ENCODE peak calls at places on chromosomes 3 and 15, in eight cellular contexts. P is IMR-90; G is fibroblast of mammary gland; E is HepG2; A is tibial artery; H is heart left ventricle; Z is CD4-positive, alpha-beta T cell; L is BE2C. V is an unnamed sample.

GRCh38 chr3:20052851-20053250 is 12.6 kb downstream of the KAT2B start:
- DNase-seq in P (no peak), G (no peak), E (no peak), A (no peak), H (no peak), Z (no peak), L (no peak), V (no peak)

GRCh38 chr15:42270551-42270950 is 2.5 kb upstream of the GANC start:
- DNase-seq in P (no peak), G (no peak), E (no peak), A (no peak), H (no peak), Z (no peak), L (no peak), V (no peak)

GRCh38 chr15:30872341-30872748 is 31.4 kb upstream of the FAN1 start:
- DNase-seq in P (peak), G (peak), E (no peak), A (no peak), H (no peak), Z (no peak), L (no peak), V (no peak)

GRCh38 chr15:37698679-37699078 is 235.8 kb upstream of the TMCO5A start:
- DNase-seq in P (no peak), G (peak), E (no peak), A (no peak), H (no peak), Z (no peak), L (no peak), V (no peak)

GRCh38 chr15:78841307-78841706 is 30.0 kb upstream of the ADAMTS7 start:
- DNase-seq in P (no peak), G (no peak), E (no peak), A (no peak), H (no peak), Z (no peak), L (no peak), V (no peak)

GRCh38 chr3:71591106-71591505 is 7.6 kb upstream of the FOXP1 start:
- DNase-seq in P (peak), G (no peak), E (no peak), A (no peak), H (no peak), Z (no peak), L (no peak), V (no peak)

GRCh38 chr3:136734382-136735070 is 17.7 kb downstream of the STAG1 start:
- DNase-seq in P (no peak), G (no peak), E (peak), A (no peak), H (no peak), Z (no peak), L (no peak), V (no peak)

GRCh38 chr3:185623909-185624308 is 37.8 kb downstream of the SENP2 start:
- DNase-seq in P (peak), G (no peak), E (no peak), A (no peak), H (no peak), Z (no peak), L (no peak), V (no peak)

GRCh38 chr3:152760591-152760990 is 74.3 kb upstream of the P2RY1 start:
- DNase-seq in P (no peak), G (no peak), E (no peak), A (no peak), H (no peak), Z (no peak), L (no peak), V (no peak)

GRCh38 chr3:7392206-7392605 is 531.3 kb downstream of the GRM7 start:
- DNase-seq in P (no peak), G (no peak), E (no peak), A (no peak), H (no peak), Z (no peak), L (no peak), V (no peak)

GRCh38 chr15:67176195-67176971 is 78.1 kb downstream of the AAGAB start:
- DNase-seq in P (no peak), G (no peak), E (no peak), A (peak), H (peak), Z (no peak), L (no peak), V (no peak)

GRCh38 chr3:64856953-64857516 is 169.2 kb upstream of the ADAMTS9 start:
- DNase-seq in P (no peak), G (no peak), E (no peak), A (no peak), H (no peak), Z (no peak), L (no peak), V (no peak)

GRCh38 chr3:172107403-172107802 is 68.0 kb downstream of the FNDC3B start:
- DNase-seq in P (no peak), G (peak), E (no peak), A (no peak), H (no peak), Z (peak), L (no peak), V (no peak)

GRCh38 chr3:112593258-112593657 is 31.4 kb downstream of the SLC35A5 start:
- DNase-seq in P (no peak), G (no peak), E (no peak), A (no peak), H (no peak), Z (no peak), L (no peak), V (no peak)

GRCh38 chr15:101063891-101064794 is 145.0 kb downstream of the LRRK1 start:
- DNase-seq in P (no peak), G (no peak), E (peak), A (peak), H (peak), Z (no peak), L (peak), V (peak)

GRCh38 chr3:152317956-152318355 is 49.2 kb downstream of the MBNL1 start:
- DNase-seq in P (peak), G (peak), E (no peak), A (no peak), H (no peak), Z (no peak), L (no peak), V (no peak)

GRCh38 chr15:79086814-79087213 is 3.8 kb downstream of the RASGRF1 start:
- DNase-seq in P (no peak), G (no peak), E (no peak), A (peak), H (no peak), Z (no peak), L (no peak), V (no peak)

GRCh38 chr3:102174312-102174712 is 260.5 kb upstream of the ZPLD1 start:
- DNase-seq in P (peak), G (peak), E (no peak), A (no peak), H (no peak), Z (no peak), L (no peak), V (no peak)

GRCh38 chr15:91515188-91515754 is 338.2 kb upstream of the SLCO3A1 start:
- DNase-seq in P (peak), G (peak), E (no peak), A (no peak), H (peak), Z (no peak), L (no peak), V (peak)

GRCh38 chr15:22806156-22806555 is 19.7 kb downstream of the NIPA1 start:
- DNase-seq in P (no peak), G (no peak), E (no peak), A (peak), H (no peak), Z (no peak), L (no peak), V (no peak)

GRCh38 chr3:49076627-49077026 is 17.2 kb downstream of the QRICH1 start:
- DNase-seq in P (no peak), G (no peak), E (no peak), A (no peak), H (no peak), Z (no peak), L (no peak), V (no peak)

GRCh38 chr3:32004111-32004790 is 22.7 kb downstream of the ZNF860 start:
- DNase-seq in P (no peak), G (no peak), E (no peak), A (no peak), H (no peak), Z (no peak), L (no peak), V (no peak)

GRCh38 chr3:89032331-89033063 is 74.9 kb upstream of the EPHA3 start:
- DNase-seq in P (peak), G (no peak), E (no peak), A (no peak), H (no peak), Z (no peak), L (no peak), V (no peak)

GRCh38 chr15:91142097-91142744 is 42.2 kb downstream of the SV2B start:
- DNase-seq in P (no peak), G (peak), E (peak), A (no peak), H (no peak), Z (no peak), L (no peak), V (no peak)

GRCh38 chr3:129422897-129423296 is 5.5 kb downstream of the EFCAB12 start:
- DNase-seq in P (no peak), G (no peak), E (no peak), A (no peak), H (no peak), Z (no peak), L (no peak), V (no peak)

GRCh38 chr3:129421236-129421883 is 7.1 kb downstream of the EFCAB12 start:
- DNase-seq in P (no peak), G (no peak), E (no peak), A (peak), H (no peak), Z (no peak), L (no peak), V (no peak)

GRCh38 chr3:129419476-129419875 is 9.0 kb downstream of the EFCAB12 start:
- DNase-seq in P (no peak), G (no peak), E (no peak), A (no peak), H (no peak), Z (no peak), L (no peak), V (no peak)

GRCh38 chr3:129424185-129424841 is 4.1 kb downstream of the EFCAB12 start:
- DNase-seq in P (peak), G (no peak), E (peak), A (peak), H (no peak), Z (no peak), L (no peak), V (no peak)

DNA sequence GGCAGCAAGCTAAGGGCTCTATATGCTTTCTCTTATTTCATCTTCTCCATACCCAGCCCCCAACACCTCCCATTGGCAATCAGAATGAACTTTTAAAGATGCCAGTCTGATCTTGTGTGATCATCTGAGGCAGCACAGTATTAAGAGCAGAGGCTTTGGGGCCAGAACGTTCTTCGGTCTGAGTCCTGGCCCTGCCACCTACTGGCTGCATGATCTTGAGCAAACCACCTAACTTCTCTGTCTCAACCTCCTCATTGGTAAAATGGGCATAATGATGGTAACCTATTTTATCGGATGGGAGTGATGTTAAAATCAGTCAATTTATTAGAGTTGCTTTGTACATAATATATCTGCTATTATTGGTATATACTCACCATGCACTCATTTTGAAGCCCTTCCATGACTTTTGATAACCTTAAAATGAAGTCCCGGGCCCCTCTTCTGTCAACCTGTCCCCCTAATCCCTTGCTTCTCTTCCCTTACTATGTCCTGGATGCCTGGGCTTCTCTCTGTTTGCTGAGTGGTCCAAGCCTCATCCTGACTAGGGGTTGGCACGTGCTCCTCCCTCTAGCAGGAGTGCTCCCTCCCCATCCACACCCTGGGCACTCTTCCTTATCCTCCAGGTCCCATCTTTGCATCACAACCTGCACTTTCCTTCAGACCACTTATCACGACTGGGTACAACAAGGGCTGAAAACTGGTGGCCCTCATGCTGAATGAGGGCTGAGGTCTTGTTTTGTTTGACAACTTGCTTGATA is 6.3 kb downstream of the EFCAB12 start:
- DNase-seq in P (no peak), G (no peak), E (no peak), A (peak), H (no peak), Z (no peak), L (no peak), V (no peak)
- TF ChIP-seq CTCF in P (peak), G (peak), E (peak), A (no peak), H (peak), Z (no peak), L (peak), V (no peak)

GRCh38 chr3:14680716-14681115 is 5.8 kb downstream of the C3orf20 start:
- DNase-seq in P (peak), G (peak), E (peak), A (no peak), H (no peak), Z (no peak), L (no peak), V (no peak)

GRCh38 chr3:14678015-14678503 is 3.1 kb downstream of the C3orf20 start:
- DNase-seq in P (no peak), G (no peak), E (peak), A (no peak), H (no peak), Z (no peak), L (no peak), V (no peak)

GRCh38 chr3:14680115-14680514 is 5.2 kb downstream of the C3orf20 start:
- DNase-seq in P (no peak), G (no peak), E (no peak), A (no peak), H (no peak), Z (no peak), L (no peak), V (no peak)

GRCh38 chr3:14674841-14675240 is at the start of gene C3orf20:
- DNase-seq in P (no peak), G (no peak), E (no peak), A (no peak), H (no peak), Z (no peak), L (no peak), V (no peak)

DNA sequence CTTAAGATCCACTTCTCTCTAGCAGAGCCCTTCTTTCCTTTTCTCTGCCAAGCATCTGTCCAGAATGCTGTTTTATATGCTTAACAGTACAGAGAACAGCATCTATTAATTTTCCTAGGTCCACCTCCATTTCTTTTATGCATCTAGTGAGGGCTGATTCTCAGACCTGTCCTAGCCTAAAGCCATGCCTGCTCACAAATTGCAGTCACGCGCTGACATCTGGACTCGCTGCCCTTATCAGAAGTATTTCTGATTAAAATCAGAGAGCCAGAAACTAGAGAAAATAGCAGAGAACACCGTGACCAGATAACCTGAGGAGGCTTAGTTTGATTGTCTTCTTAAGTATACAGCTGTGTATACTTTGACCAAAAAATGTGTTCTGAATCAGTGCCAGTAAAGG is 1.9 kb downstream of the C3orf20 start:
- DNase-seq in P (no peak), G (no peak), E (no peak), A (no peak), H (no peak), Z (no peak), L (no peak), V (no peak)
- TF ChIP-seq CTCF in P (no peak), G (no peak), E (no peak), A (no peak), H (no peak), Z (no peak), L (no peak), V (no peak)

GRCh38 chr3:54670269-54671000 is 257.4 kb downstream of the LRTM1 start:
- DNase-seq in P (no peak), G (no peak), E (no peak), A (no peak), H (no peak), Z (no peak), L (peak), V (no peak)
- TF ChIP-seq CTCF in P (no peak), G (no peak), E (no peak), A (no peak), H (no peak), Z (no peak), L (no peak), V (no peak)

DNA sequence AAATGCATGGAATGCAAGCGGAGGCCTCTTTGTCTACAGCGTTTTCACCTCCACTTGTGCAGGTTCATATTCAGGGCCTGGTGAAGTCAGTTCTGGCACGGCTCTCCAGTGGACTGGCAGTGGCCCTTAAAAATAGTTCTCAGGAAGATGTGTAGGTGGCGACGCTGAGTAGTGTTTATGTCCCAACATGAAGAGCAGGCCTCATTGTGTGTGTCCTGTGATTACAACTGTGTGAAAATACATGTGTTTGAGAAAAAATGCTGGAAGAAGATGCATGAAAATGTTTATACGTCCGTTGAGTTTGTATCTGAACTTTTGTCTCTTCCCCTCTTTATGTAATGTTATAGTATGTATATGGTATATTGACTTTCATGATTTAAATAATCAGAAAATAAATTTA is 7.2 kb downstream of the LIPC start:
- DNase-seq in P (peak), G (peak), E (peak), A (no peak), H (peak), Z (no peak), L (peak), V (no peak)
- TF ChIP-seq CTCF in P (peak), G (no peak), E (peak), A (peak), H (peak), Z (peak), L (peak), V (no peak)

GRCh38 chr15:64681424-64682024 is 93.9 kb downstream of the RBPMS2 start:
- DNase-seq in P (peak), G (peak), E (peak), A (no peak), H (no peak), Z (no peak), L (peak), V (peak)

GRCh38 chr15:64682255-64682654 is 93.1 kb downstream of the RBPMS2 start:
- DNase-seq in P (no peak), G (no peak), E (no peak), A (no peak), H (no peak), Z (no peak), L (no peak), V (no peak)

GRCh38 chr15:64685230-64685886 is 90.0 kb downstream of the RBPMS2 start:
- DNase-seq in P (no peak), G (no peak), E (no peak), A (no peak), H (no peak), Z (no peak), L (no peak), V (no peak)

GRCh38 chr15:64686130-64686735 is 89.2 kb downstream of the RBPMS2 start:
- DNase-seq in P (peak), G (peak), E (peak), A (no peak), H (no peak), Z (no peak), L (peak), V (peak)

GRCh38 chr15:64683378-64683777 is 92.0 kb downstream of the RBPMS2 start:
- DNase-seq in P (no peak), G (no peak), E (no peak), A (no peak), H (no peak), Z (no peak), L (no peak), V (no peak)
- TF ChIP-seq CTCF in P (no peak), G (no peak), E (no peak), A (no peak), H (no peak), Z (no peak), L (no peak), V (no peak)

GRCh38 chr3:119492128-119492527 is 6.2 kb upstream of the TIMMDC1 start:
- DNase-seq in P (no peak), G (no peak), E (no peak), A (no peak), H (no peak), Z (no peak), L (no peak), V (no peak)

GRCh38 chr3:119497824-119498187 is 541 bp upstream of the TIMMDC1 start:
- DNase-seq in P (peak), G (peak), E (peak), A (no peak), H (peak), Z (no peak), L (no peak), V (no peak)

GRCh38 chr3:119498188-119498987 is at the start of gene TIMMDC1:
- DNase-seq in P (peak), G (peak), E (peak), A (peak), H (peak), Z (peak), L (peak), V (peak)

GRCh38 chr3:119492810-119493209 is 5.5 kb upstream of the TIMMDC1 start:
- DNase-seq in P (no peak), G (no peak), E (no peak), A (no peak), H (no peak), Z (no peak), L (no peak), V (no peak)

GRCh38 chr3:119494597-119494996 is 3.8 kb upstream of the TIMMDC1 start:
- DNase-seq in P (no peak), G (no peak), E (no peak), A (no peak), H (no peak), Z (no peak), L (no peak), V (no peak)
- TF ChIP-seq CTCF in P (no peak), G (peak), E (no peak), A (no peak), H (no peak), Z (no peak), L (peak), V (no peak)

GRCh38 chr3:38526792-38527191 is 30.7 kb downstream of the EXOG start:
- DNase-seq in P (no peak), G (no peak), E (no peak), A (no peak), H (no peak), Z (no peak), L (no peak), V (no peak)

GRCh38 chr3:38533285-38533994 is 37.3 kb downstream of the EXOG start:
- DNase-seq in P (no peak), G (no peak), E (no peak), A (no peak), H (peak), Z (no peak), L (peak), V (no peak)

GRCh38 chr3:38532529-38532928 is 36.4 kb downstream of the EXOG start:
- DNase-seq in P (no peak), G (no peak), E (no peak), A (no peak), H (no peak), Z (no peak), L (no peak), V (no peak)

GRCh38 chr3:38524141-38524739 is 28.1 kb downstream of the EXOG start:
- DNase-seq in P (peak), G (no peak), E (no peak), A (no peak), H (no peak), Z (no peak), L (no peak), V (no peak)

DNA sequence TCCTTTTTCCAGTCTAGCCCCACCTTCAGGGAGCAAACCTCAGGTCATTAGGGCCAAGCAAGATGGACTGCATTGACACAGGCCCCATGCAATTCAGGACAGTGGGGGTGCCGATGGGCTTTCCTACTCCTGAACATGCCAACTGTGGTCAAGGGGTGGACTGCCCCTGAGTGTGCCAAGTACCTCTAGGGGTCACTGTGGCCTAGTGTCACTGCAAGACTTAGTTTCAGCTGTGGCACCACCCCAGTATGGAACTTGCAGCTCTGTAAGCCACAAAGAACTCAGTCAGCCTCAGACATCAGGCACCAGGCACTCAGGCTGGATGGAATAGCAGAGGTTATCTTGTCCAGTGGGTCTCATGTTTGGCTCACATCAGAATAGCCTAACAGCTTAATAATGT is 32.3 kb downstream of the EXOG start:
- DNase-seq in P (no peak), G (peak), E (peak), A (no peak), H (peak), Z (no peak), L (peak), V (no peak)
- TF ChIP-seq CTCF in P (no peak), G (no peak), E (peak), A (no peak), H (peak), Z (no peak), L (peak), V (no peak)

V was measured in tibial nerve.